ENCODE peak calls at places on chromosomes 4 and X, in seven cellular contexts. One of them, this sample, is unnamed.

GRCh38 chrX:150508461-150509367 is 59.7 kb upstream of the MTM1 start:
- DNase-seq in pancreas: peak
- DNase-seq in GM23248: peak
- DNase-seq in fibroblast of lung: peak
- DNase-seq in right atrium auricular region: peak
- DNase-seq in OCI-LY7: no peak
- DNase-seq in sigmoid colon: peak
- DNase-seq in this sample: no peak

GRCh38 chr4:89509708-89510269 is 202.2 kb upstream of the GPRIN3 start:
- DNase-seq in pancreas: no peak
- DNase-seq in GM23248: peak
- DNase-seq in fibroblast of lung: peak
- DNase-seq in right atrium auricular region: no peak
- DNase-seq in OCI-LY7: no peak
- DNase-seq in sigmoid colon: no peak
- DNase-seq in this sample: no peak

GRCh38 chr4:84800256-84800655 is 166.2 kb downstream of the WDFY3 start:
- DNase-seq in pancreas: no peak
- DNase-seq in GM23248: peak
- DNase-seq in fibroblast of lung: no peak
- DNase-seq in right atrium auricular region: no peak
- DNase-seq in OCI-LY7: no peak
- DNase-seq in sigmoid colon: no peak
- DNase-seq in this sample: no peak

GRCh38 chr4:73477176-73477575 is 4.4 kb upstream of the AFM start:
- DNase-seq in pancreas: no peak
- DNase-seq in GM23248: no peak
- DNase-seq in fibroblast of lung: no peak
- DNase-seq in right atrium auricular region: no peak
- DNase-seq in OCI-LY7: no peak
- DNase-seq in sigmoid colon: no peak
- DNase-seq in this sample: no peak

GRCh38 chrX:140151316-140151715 is 186.0 kb upstream of the CXorf66 start:
- DNase-seq in pancreas: no peak
- DNase-seq in GM23248: no peak
- DNase-seq in fibroblast of lung: no peak
- DNase-seq in right atrium auricular region: no peak
- DNase-seq in OCI-LY7: no peak
- DNase-seq in sigmoid colon: no peak
- DNase-seq in this sample: no peak

GRCh38 chrX:12344954-12345353 is 206.7 kb downstream of the FRMPD4 start:
- DNase-seq in pancreas: no peak
- DNase-seq in GM23248: no peak
- DNase-seq in fibroblast of lung: no peak
- DNase-seq in right atrium auricular region: no peak
- DNase-seq in OCI-LY7: no peak
- DNase-seq in sigmoid colon: no peak
- DNase-seq in this sample: no peak

GRCh38 chr4:37232315-37232714 is 12.2 kb upstream of the NWD2 start:
- DNase-seq in pancreas: no peak
- DNase-seq in GM23248: no peak
- DNase-seq in fibroblast of lung: no peak
- DNase-seq in right atrium auricular region: no peak
- DNase-seq in OCI-LY7: no peak
- DNase-seq in sigmoid colon: no peak
- DNase-seq in this sample: no peak

GRCh38 chrX:12758291-12758690 is 32.9 kb upstream of the PRPS2 start:
- DNase-seq in pancreas: no peak
- DNase-seq in GM23248: peak
- DNase-seq in fibroblast of lung: no peak
- DNase-seq in right atrium auricular region: no peak
- DNase-seq in OCI-LY7: no peak
- DNase-seq in sigmoid colon: no peak
- DNase-seq in this sample: no peak

GRCh38 chr4:153295131-153295755 is 49.2 kb upstream of the MND1 start:
- DNase-seq in pancreas: peak
- DNase-seq in GM23248: no peak
- DNase-seq in fibroblast of lung: no peak
- DNase-seq in right atrium auricular region: no peak
- DNase-seq in OCI-LY7: no peak
- DNase-seq in sigmoid colon: no peak
- DNase-seq in this sample: no peak

GRCh38 chr4:45347056-45347455 is 620.7 kb upstream of the GNPDA2 start:
- DNase-seq in pancreas: no peak
- DNase-seq in GM23248: no peak
- DNase-seq in fibroblast of lung: no peak
- DNase-seq in right atrium auricular region: no peak
- DNase-seq in OCI-LY7: no peak
- DNase-seq in sigmoid colon: no peak
- DNase-seq in this sample: no peak

GRCh38 chr4:152021788-152022438 is 261.1 kb upstream of the GATB start:
- DNase-seq in pancreas: no peak
- DNase-seq in GM23248: no peak
- DNase-seq in fibroblast of lung: no peak
- DNase-seq in right atrium auricular region: no peak
- DNase-seq in OCI-LY7: no peak
- DNase-seq in sigmoid colon: peak
- DNase-seq in this sample: no peak

GRCh38 chr4:173371292-173372192 is 788 bp downstream of the SAP30 start:
- DNase-seq in pancreas: peak
- DNase-seq in GM23248: peak
- DNase-seq in fibroblast of lung: peak
- DNase-seq in right atrium auricular region: peak
- DNase-seq in OCI-LY7: peak
- DNase-seq in sigmoid colon: peak
- DNase-seq in this sample: peak

GRCh38 chr4:154529737-154530136 is 20.5 kb downstream of the PLRG1 start:
- DNase-seq in pancreas: no peak
- DNase-seq in GM23248: no peak
- DNase-seq in fibroblast of lung: no peak
- DNase-seq in right atrium auricular region: no peak
- DNase-seq in OCI-LY7: no peak
- DNase-seq in sigmoid colon: no peak
- DNase-seq in this sample: no peak

GRCh38 chr4:182238355-182238931 is 4.8 kb upstream of the TENM3 start:
- DNase-seq in pancreas: no peak
- DNase-seq in GM23248: no peak
- DNase-seq in fibroblast of lung: no peak
- DNase-seq in right atrium auricular region: no peak
- DNase-seq in OCI-LY7: no peak
- DNase-seq in sigmoid colon: no peak
- DNase-seq in this sample: peak

GRCh38 chr4:78551420-78552351 is at the start of gene ANXA3:
- DNase-seq in pancreas: peak
- DNase-seq in GM23248: peak
- DNase-seq in fibroblast of lung: no peak
- DNase-seq in right atrium auricular region: no peak
- DNase-seq in OCI-LY7: no peak
- DNase-seq in sigmoid colon: no peak
- DNase-seq in this sample: peak

GRCh38 chr4:128571747-128572146 is 237.8 kb upstream of the JADE1 start:
- DNase-seq in pancreas: no peak
- DNase-seq in GM23248: peak
- DNase-seq in fibroblast of lung: peak
- DNase-seq in right atrium auricular region: peak
- DNase-seq in OCI-LY7: no peak
- DNase-seq in sigmoid colon: peak
- DNase-seq in this sample: peak

GRCh38 chr4:6999172-7000086 is 43.7 kb upstream of the TADA2B start:
- DNase-seq in pancreas: no peak
- DNase-seq in GM23248: no peak
- DNase-seq in fibroblast of lung: no peak
- DNase-seq in right atrium auricular region: no peak
- DNase-seq in OCI-LY7: no peak
- DNase-seq in sigmoid colon: no peak
- DNase-seq in this sample: no peak

DNA sequence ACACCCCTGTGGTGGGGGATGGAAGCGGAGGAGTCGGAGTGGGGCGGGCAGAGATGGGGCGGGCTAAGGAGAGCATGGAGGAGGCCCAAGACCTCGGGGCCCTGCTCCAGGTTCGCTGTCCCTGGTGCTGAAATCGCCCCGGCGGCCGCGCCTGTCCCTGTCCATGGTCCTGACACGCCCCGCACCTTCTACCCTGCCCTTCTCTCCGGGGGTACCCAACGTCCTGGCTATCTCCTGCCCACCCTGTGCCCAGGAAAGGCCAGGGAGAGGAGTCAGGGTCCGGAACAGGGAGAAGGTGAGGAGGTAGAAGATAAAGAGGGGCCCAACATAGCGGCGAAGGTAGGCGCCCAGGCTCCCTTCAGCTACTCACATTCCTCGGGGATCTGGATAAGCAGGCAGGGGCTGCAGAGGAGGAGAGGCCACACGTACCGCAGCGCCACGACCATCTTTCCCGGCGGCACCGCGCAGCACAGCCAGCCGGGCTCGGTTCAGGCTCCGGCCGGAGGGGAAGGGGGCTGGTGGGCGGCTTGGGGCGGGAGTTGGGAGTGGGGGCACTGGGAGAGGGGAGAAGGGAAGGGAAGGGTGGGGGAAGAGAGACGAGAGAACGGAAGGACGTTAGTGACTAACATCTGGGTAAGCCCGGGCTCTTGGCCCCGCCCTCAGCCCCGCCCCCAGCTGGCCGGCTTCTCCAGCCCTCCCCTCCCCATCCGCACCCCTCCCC is 10.4 kb downstream of the L1CAM start:
- DNase-seq in pancreas: peak
- DNase-seq in GM23248: peak
- DNase-seq in fibroblast of lung: peak
- DNase-seq in right atrium auricular region: no peak
- DNase-seq in OCI-LY7: peak
- DNase-seq in sigmoid colon: no peak
- DNase-seq in this sample: no peak
- H3K27ac ChIP-seq in pancreas: no peak
- H3K27ac ChIP-seq in GM23248: no peak
- H3K27ac ChIP-seq in fibroblast of lung: no peak
- H3K27ac ChIP-seq in right atrium auricular region: no peak
- H3K27ac ChIP-seq in OCI-LY7: no peak
- H3K27ac ChIP-seq in sigmoid colon: no peak
- H3K27ac ChIP-seq in this sample: no peak

DNA sequence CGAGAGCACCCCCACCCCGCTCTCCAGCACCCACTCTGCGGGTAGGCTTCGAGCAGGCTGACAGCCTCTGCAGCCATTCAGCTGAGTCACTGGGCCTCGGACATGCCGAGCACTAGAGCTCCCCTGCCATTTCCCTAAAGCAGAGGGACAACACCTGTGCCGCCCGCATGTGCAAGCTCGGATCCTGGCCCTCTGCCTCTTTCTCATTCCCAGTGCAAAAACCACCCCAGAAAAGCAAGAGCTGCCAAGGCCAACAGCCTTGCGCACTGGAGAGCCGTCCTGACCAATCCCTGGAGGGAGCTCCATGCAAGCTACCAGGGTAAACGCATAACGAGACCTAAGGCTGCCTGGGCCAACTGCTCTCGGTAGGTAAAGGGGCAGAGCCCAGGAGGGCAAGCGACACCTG is 5.3 kb downstream of the HCFC1 start:
- DNase-seq in pancreas: peak
- DNase-seq in GM23248: peak
- DNase-seq in fibroblast of lung: no peak
- DNase-seq in right atrium auricular region: no peak
- DNase-seq in OCI-LY7: no peak
- DNase-seq in sigmoid colon: peak
- DNase-seq in this sample: no peak
- H3K4me3 ChIP-seq in pancreas: no peak
- H3K4me3 ChIP-seq in GM23248: no peak
- H3K4me3 ChIP-seq in fibroblast of lung: no peak
- H3K4me3 ChIP-seq in right atrium auricular region: no peak
- H3K4me3 ChIP-seq in OCI-LY7: peak
- H3K4me3 ChIP-seq in sigmoid colon: no peak
- H3K4me3 ChIP-seq in this sample: no peak

DNA sequence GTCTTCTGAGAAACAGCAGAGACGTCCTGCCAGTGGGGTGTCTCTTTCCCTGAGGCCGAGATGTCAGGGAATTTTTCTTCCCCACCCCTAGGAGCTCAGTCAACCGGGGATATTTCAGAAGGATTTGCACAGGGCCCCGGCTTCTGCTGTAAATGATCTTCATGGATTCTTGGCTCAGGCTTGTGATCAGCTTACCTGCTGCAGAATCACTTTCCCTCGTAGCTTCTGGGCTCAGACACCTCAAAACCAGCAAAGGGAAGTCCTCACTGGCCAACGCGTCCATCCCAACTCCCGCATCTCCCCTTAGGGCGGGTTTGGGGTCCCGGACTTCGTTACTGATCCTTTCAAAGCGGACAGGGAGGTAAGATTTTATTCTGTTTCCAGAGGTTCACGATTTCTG is 212.7 kb downstream of the SHOX start:
- DNase-seq in pancreas: no peak
- DNase-seq in GM23248: no peak
- DNase-seq in fibroblast of lung: no peak
- DNase-seq in right atrium auricular region: no peak
- DNase-seq in OCI-LY7: no peak
- DNase-seq in sigmoid colon: no peak
- DNase-seq in this sample: no peak
- H3K27ac ChIP-seq in pancreas: no peak
- H3K27ac ChIP-seq in GM23248: no peak
- H3K27ac ChIP-seq in fibroblast of lung: no peak
- H3K27ac ChIP-seq in right atrium auricular region: no peak
- H3K27ac ChIP-seq in OCI-LY7: no peak
- H3K27ac ChIP-seq in sigmoid colon: no peak
- H3K27ac ChIP-seq in this sample: no peak

GRCh38 chrX:23332101-23332887 is 2.4 kb upstream of the PTCHD1 start:
- DNase-seq in pancreas: no peak
- DNase-seq in GM23248: no peak
- DNase-seq in fibroblast of lung: peak
- DNase-seq in right atrium auricular region: no peak
- DNase-seq in OCI-LY7: no peak
- DNase-seq in sigmoid colon: no peak
- DNase-seq in this sample: no peak

GRCh38 chrX:23334871-23335599 is 386 bp downstream of the PTCHD1 start:
- DNase-seq in pancreas: no peak
- DNase-seq in GM23248: no peak
- DNase-seq in fibroblast of lung: no peak
- DNase-seq in right atrium auricular region: no peak
- DNase-seq in OCI-LY7: no peak
- DNase-seq in sigmoid colon: no peak
- DNase-seq in this sample: no peak

GRCh38 chrX:23332888-23333821 is 1.5 kb upstream of the PTCHD1 start:
- DNase-seq in pancreas: no peak
- DNase-seq in GM23248: no peak
- DNase-seq in fibroblast of lung: no peak
- DNase-seq in right atrium auricular region: no peak
- DNase-seq in OCI-LY7: no peak
- DNase-seq in sigmoid colon: no peak
- DNase-seq in this sample: no peak

GRCh38 chrX:23333842-23334535 is 660 bp upstream of the PTCHD1 start:
- DNase-seq in pancreas: no peak
- DNase-seq in GM23248: no peak
- DNase-seq in fibroblast of lung: no peak
- DNase-seq in right atrium auricular region: no peak
- DNase-seq in OCI-LY7: no peak
- DNase-seq in sigmoid colon: peak
- DNase-seq in this sample: no peak

DNA sequence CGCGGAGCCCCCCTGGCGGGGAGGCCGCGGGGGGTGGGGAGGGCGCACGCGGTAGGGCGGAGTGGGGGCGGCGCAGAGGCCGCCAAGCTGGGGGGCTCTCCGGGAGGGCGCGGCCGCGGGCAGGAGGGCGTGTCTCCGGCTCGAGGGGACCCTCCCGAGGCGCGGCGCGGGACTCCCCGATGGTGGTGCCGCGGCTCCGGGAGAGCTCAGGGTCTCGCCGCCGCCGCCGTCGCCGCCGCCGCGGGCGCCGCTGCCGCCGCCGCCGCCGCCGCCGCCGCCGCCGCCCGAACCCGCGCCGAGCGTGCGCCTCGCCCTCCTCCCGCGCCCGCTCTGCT is at the start of gene PTCHD1:
- DNase-seq in pancreas: peak
- DNase-seq in GM23248: no peak
- DNase-seq in fibroblast of lung: no peak
- DNase-seq in right atrium auricular region: no peak
- DNase-seq in OCI-LY7: no peak
- DNase-seq in sigmoid colon: no peak
- DNase-seq in this sample: no peak
- H3K4me3 ChIP-seq in pancreas: peak
- H3K4me3 ChIP-seq in GM23248: peak
- H3K4me3 ChIP-seq in fibroblast of lung: no peak
- H3K4me3 ChIP-seq in right atrium auricular region: no peak
- H3K4me3 ChIP-seq in OCI-LY7: no peak
- H3K4me3 ChIP-seq in sigmoid colon: peak
- H3K4me3 ChIP-seq in this sample: no peak